ENCODE peak calls at places on chromosomes 1 and 21, in eight cellular contexts. B is CD4-positive, alpha-beta T cell; L is stomach; O is cardiac muscle cell; G is K562; U is tibial artery; Q is uterus; Z is right atrium auricular region. W is an unnamed sample.

GRCh38 chr1:98210064-98210463 is 289.2 kb upstream of the DPYD start:
- DNase-seq in B (no peak), L (no peak), O (peak), G (no peak), U (no peak), Q (no peak), Z (no peak), W (no peak)

GRCh38 chr1:150186789-150187559 is 37.3 kb downstream of the PLEKHO1 start:
- DNase-seq in B (peak), L (no peak), O (peak), G (peak), U (no peak), Q (no peak), Z (no peak), W (no peak)

GRCh38 chr21:35381743-35382310 is 332.7 kb upstream of the RUNX1 start:
- DNase-seq in B (no peak), L (no peak), O (no peak), G (no peak), U (no peak), Q (no peak), Z (no peak), W (no peak)

GRCh38 chr21:42849759-42850412 is 29.5 kb downstream of the WDR4 start:
- DNase-seq in B (no peak), L (no peak), O (no peak), G (no peak), U (no peak), Q (no peak), Z (no peak), W (no peak)

GRCh38 chr1:19436716-19437476 is 48.4 kb downstream of the CAPZB start:
- DNase-seq in B (no peak), L (peak), O (no peak), G (no peak), U (peak), Q (peak), Z (peak), W (peak)

GRCh38 chr1:162859210-162859609 is 1.8 kb downstream of the CCDC190 start:
- DNase-seq in B (no peak), L (no peak), O (no peak), G (no peak), U (no peak), Q (no peak), Z (no peak), W (no peak)

GRCh38 chr1:109838838-109839240 is 71.8 kb upstream of the CSF1 start:
- DNase-seq in B (no peak), L (no peak), O (no peak), G (no peak), U (no peak), Q (no peak), Z (peak), W (no peak)

GRCh38 chr1:224922404-224923164 is 6.9 kb upstream of the DNAH14 start:
- DNase-seq in B (peak), L (peak), O (peak), G (peak), U (no peak), Q (no peak), Z (no peak), W (no peak)

GRCh38 chr1:99170516-99170915 is 93.8 kb upstream of the PLPPR4 start:
- DNase-seq in B (no peak), L (no peak), O (no peak), G (no peak), U (no peak), Q (no peak), Z (no peak), W (no peak)

GRCh38 chr1:152983234-152983633 is 647 bp upstream of the SPRR1A start:
- DNase-seq in B (no peak), L (no peak), O (no peak), G (no peak), U (no peak), Q (no peak), Z (no peak), W (no peak)

GRCh38 chr1:219304227-219305226 is 130.8 kb downstream of the LYPLAL1 start:
- DNase-seq in B (no peak), L (no peak), O (no peak), G (no peak), U (peak), Q (no peak), Z (no peak), W (no peak)

GRCh38 chr1:49333946-49334345 is 557.3 kb upstream of the BEND5 start:
- DNase-seq in B (no peak), L (no peak), O (no peak), G (no peak), U (no peak), Q (no peak), Z (no peak), W (no peak)

GRCh38 chr1:192933744-192934143 is 124.9 kb downstream of the RGS2 start:
- DNase-seq in B (no peak), L (no peak), O (no peak), G (no peak), U (no peak), Q (no peak), Z (no peak), W (no peak)

DNA sequence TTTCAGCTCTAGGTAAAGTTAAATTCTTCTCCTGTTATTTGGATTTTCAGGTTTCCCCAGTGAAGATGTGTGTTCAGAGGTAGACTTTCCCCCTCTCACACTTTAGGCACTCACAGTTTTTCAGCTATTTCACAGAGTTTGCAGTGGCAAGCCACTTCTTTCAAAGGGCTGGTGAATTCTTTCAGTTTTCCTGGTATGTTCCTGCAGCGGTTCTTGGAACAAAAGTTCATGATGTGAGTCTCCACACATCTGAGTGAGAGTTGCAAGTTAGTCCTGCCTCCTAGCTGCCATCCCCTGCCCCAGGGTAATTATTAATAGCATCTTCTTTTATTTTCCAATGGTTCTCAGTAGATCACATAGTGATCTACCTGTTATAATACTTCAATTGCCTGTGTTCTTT is 27.3 kb upstream of the CD84 start:
- DNase-seq in B (no peak), L (no peak), O (no peak), G (no peak), U (no peak), Q (no peak), Z (no peak), W (no peak)
- TF ChIP-seq CTCF in B (no peak), L (no peak), O (no peak), G (no peak), U (no peak), Q (no peak), Z (no peak), W (no peak)

GRCh38 chr1:96966536-96967138 is 245.1 kb downstream of the PTBP2 start:
- DNase-seq in B (peak), L (peak), O (peak), G (peak), U (peak), Q (peak), Z (peak), W (peak)
- H3K27ac ChIP-seq in B (no peak), L (no peak), O (no peak), G (no peak), U (no peak), Q (no peak), Z (no peak), W (no peak)

GRCh38 chr1:228936881-228937280 is 201.6 kb downstream of the RHOU start:
- DNase-seq in B (no peak), L (no peak), O (no peak), G (no peak), U (no peak), Q (no peak), Z (no peak), W (no peak)

GRCh38 chr1:228938248-228938891 is 203.1 kb downstream of the RHOU start:
- DNase-seq in B (no peak), L (no peak), O (peak), G (no peak), U (no peak), Q (no peak), Z (no peak), W (peak)

GRCh38 chr1:228937351-228937750 is 202.1 kb downstream of the RHOU start:
- DNase-seq in B (no peak), L (no peak), O (no peak), G (no peak), U (no peak), Q (no peak), Z (no peak), W (no peak)

GRCh38 chr1:228939001-228939691 is 203.9 kb downstream of the RHOU start:
- DNase-seq in B (no peak), L (no peak), O (no peak), G (no peak), U (no peak), Q (no peak), Z (no peak), W (no peak)

DNA sequence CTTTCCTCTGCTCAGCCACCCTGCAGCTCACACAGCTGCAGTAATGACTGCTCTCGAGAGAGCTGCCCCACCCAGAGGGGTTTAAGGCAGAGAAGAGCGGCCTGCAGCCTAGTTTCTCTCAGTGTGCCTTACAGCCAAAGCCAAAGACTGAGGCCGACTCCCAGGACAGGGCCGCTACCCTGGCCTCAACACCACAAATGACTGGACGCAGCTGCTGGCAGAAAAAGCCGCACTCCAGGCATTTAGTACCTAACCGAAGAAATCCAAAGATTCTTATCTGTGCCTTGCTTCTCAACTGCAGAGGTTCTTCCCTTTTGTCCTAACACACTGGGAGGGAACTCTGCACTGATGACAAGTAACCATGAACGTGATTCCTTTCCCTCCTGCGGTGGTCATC is 202.6 kb downstream of the RHOU start:
- DNase-seq in B (no peak), L (no peak), O (no peak), G (no peak), U (no peak), Q (peak), Z (no peak), W (no peak)
- TF ChIP-seq CTCF in B (no peak), L (no peak), O (no peak), G (no peak), U (no peak), Q (no peak), Z (no peak), W (no peak)

DNA sequence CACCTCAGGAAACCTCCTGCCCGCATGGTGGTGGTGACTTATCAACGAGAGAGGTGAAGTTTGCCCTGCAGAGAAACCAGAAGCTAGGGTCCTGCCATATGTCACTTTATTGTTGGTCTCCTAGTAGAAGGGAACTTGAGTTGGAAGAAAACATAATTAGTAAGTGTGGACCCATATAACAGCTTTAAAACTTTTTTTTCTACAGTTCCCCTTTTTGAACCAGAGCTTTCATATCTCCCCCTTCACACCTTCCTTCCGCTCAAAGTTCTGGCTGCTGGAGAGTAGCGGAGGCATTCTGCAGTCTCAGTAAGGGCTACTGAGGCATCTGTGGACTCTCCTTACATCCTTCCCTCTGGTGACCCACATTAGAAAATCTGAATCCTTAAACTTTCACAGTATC is 48.9 kb downstream of the PHC2 start:
- DNase-seq in B (no peak), L (no peak), O (no peak), G (no peak), U (no peak), Q (no peak), Z (no peak), W (no peak)
- H3K27ac ChIP-seq in B (no peak), L (no peak), O (no peak), G (no peak), U (no peak), Q (no peak), Z (peak), W (no peak)